ENCODE peak calls at places on chromosomes 4 and X, in four cellular contexts. U, T, R and P are unnamed samples.

GRCh38 chr4:80007745-80008149 is 65.3 kb downstream of the ANTXR2 start:
- DNase-seq in U (no peak), R (no peak), T (no peak), P (peak; percentile 26)

GRCh38 chr4:69308634-69309033 is 28.4 kb downstream of the UGT2B28 start:
- DNase-seq in U (no peak), T (no peak), R (no peak), P (no peak)

GRCh38 chrX:1851527-1851926 is 236.7 kb downstream of the ASMT start:
- DNase-seq in R (no peak), U (no peak), T (no peak), P (no peak)

GRCh38 chr4:24475756-24476155 is 108.6 kb downstream of the DHX15 start:
- DNase-seq in R (no peak), U (no peak), T (peak; percentile 55), P (no peak)

GRCh38 chrX:3680459-3680858 is 33.0 kb downstream of the PRKX start:
- DNase-seq in T (no peak), U (no peak), R (no peak), P (no peak)

GRCh38 chr4:33268776-33269175 is 2548.6 kb downstream of the PCDH7 start:
- DNase-seq in U (no peak), R (no peak), T (no peak), P (no peak)

GRCh38 chrX:31706456-31706855 is 634.6 kb upstream of the FTHL17 start:
- DNase-seq in T (no peak), U (no peak), R (no peak), P (no peak)

GRCh38 chr4:40843696-40844095 is 93.9 kb downstream of the NSUN7 start:
- DNase-seq in T (no peak), U (no peak), R (no peak), P (no peak)

GRCh38 chr4:141254326-141254725 is 33.6 kb downstream of the ZNF330 start:
- DNase-seq in U (no peak), T (no peak), R (no peak), P (no peak)

GRCh38 chr4:107069049-107069448 is 32.9 kb upstream of the DKK2 start:
- DNase-seq in T (no peak), U (no peak), R (no peak), P (no peak)

GRCh38 chr4:168272488-168272887 is 46.1 kb downstream of the DDX60 start:
- DNase-seq in T (no peak), R (no peak), U (no peak), P (no peak)

GRCh38 chr4:663438-664428 is 10.3 kb downstream of the ATP5ME start:
- DNase-seq in U (no peak), T (no peak), R (peak; percentile 95), P (no peak)

GRCh38 chrX:28649541-28649940 is 62.3 kb downstream of the IL1RAPL1 start:
- DNase-seq in R (no peak), U (no peak), T (no peak), P (no peak)

GRCh38 chr4:145307763-145308430 is 127.5 kb upstream of the OTUD4 start:
- DNase-seq in R (no peak), U (no peak), T (no peak), P (no peak)

GRCh38 chr4:68948044-68948743 is 3.4 kb downstream of the UGT2A3 start:
- DNase-seq in R (no peak), U (peak; percentile 65), T (no peak), P (no peak)

GRCh38 chr4:86307432-86307831 is 52.4 kb downstream of the MAPK10 start:
- DNase-seq in U (no peak), T (no peak), R (no peak), P (no peak)

GRCh38 chrX:148540114-148540513 is 39.7 kb downstream of the AFF2 start:
- DNase-seq in U (no peak), T (no peak), R (no peak), P (no peak)

GRCh38 chr4:169250796-169251195 is 20.0 kb downstream of the SH3RF1 start:
- DNase-seq in U (peak; percentile 60), R (no peak), T (no peak), P (no peak)

GRCh38 chr4:70915048-70915815 is 13.1 kb downstream of the MOB1B start:
- DNase-seq in T (no peak), R (no peak), U (no peak), P (no peak)

GRCh38 chr4:29805871-29806480 is 914.2 kb upstream of the PCDH7 start:
- DNase-seq in R (no peak), T (no peak), U (no peak), P (no peak)

GRCh38 chrX:7941390-7942042 is 14.3 kb upstream of the PNPLA4 start:
- DNase-seq in T (no peak), U (peak; percentile 3), R (no peak), P (no peak)

GRCh38 chr4:75830906-75831305 is 71.3 kb downstream of the PPEF2 start:
- DNase-seq in U (no peak), T (no peak), R (no peak), P (no peak)

GRCh38 chr4:183437452-183437851 is 7.0 kb upstream of the CDKN2AIP start:
- DNase-seq in U (no peak), T (no peak), R (no peak), P (no peak)

GRCh38 chr4:183436417-183436816 is 8.0 kb upstream of the CDKN2AIP start:
- DNase-seq in T (no peak), U (no peak), R (no peak), P (no peak)

GRCh38 chr4:183435803-183436202 is 8.6 kb upstream of the CDKN2AIP start:
- DNase-seq in T (no peak), R (no peak), U (no peak), P (no peak)

GRCh38 chr4:183441276-183441675 is 3.2 kb upstream of the CDKN2AIP start:
- DNase-seq in T (no peak), U (no peak), R (no peak), P (no peak)

DNA sequence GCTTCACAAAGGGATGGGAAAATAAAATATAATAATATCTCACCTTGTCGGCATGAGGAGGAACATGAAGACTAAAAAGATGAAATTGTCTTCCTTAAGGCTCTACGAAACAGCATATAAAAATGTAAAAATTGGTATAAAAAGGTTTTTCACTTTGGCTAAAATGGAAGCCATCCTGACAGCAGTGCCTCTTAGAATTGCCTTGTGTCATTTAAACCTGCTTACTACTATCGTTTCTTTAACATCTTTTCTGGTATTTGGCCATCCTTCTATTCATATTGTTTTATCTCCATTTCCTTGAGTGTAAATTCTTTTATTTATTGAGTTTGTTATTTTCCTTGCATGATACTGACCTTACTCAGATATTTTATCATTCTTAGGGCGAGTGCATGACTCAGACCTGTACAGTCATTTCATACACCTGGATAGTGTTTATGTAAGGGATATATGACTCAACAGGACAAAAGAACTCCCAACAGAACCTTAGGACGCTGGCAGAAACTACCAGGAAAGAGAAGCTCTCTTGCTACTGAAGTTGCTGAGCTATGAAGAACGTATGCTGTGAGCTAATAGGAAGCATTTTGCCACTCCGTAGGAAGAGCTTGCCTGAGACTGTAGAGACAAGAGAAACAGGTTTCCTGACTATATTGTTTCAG is 5.8 kb upstream of the CDKN2AIP start:
- DNase-seq in U (peak; percentile 70), T (no peak), R (no peak), P (no peak)
- TF ChIP-seq TCF12 in U (no peak), T (no peak), R (peak; percentile 76), P (no peak)

GRCh38 chrX:131747173-131747572 is 203.3 kb downstream of the OR13H1 start:
- DNase-seq in T (no peak), U (no peak), R (peak; percentile 39), P (peak; percentile 98)

GRCh38 chrX:131752493-131753198 is 208.8 kb downstream of the OR13H1 start:
- DNase-seq in R (peak; percentile 14), U (no peak), T (no peak), P (peak; percentile 87)
- TF ChIP-seq RAD21 in R (peak; percentile 75), U (no peak), T (no peak), P (peak; percentile 70)

GRCh38 chr4:184104419-184105101 is 113.1 kb downstream of the ENPP6 start:
- DNase-seq in U (peak; percentile 89), T (no peak), R (no peak), P (no peak)
- TF ChIP-seq MAX in U (peak; percentile 11), T (no peak), R (no peak), P (no peak)

DNA sequence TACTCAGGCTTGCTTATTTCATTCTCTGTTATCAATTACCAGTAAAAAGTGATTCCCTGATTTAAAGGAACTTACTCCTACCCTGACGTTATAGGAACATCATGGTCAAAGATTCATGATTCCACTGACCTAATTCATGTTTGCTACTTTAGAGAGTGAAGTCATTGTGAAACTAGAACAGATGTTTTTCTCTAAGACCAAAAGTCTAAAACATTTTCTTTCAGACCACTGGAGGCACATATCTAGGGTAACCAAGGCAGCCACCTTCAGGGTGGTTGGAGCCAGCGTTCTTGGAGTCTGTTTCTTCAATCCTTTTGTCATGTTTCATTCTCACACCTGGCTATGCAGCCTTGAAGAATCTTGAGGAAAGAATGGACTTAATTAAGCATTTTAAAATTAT is 77.8 kb downstream of the GALNTL6 start:
- DNase-seq in T (no peak), U (no peak), R (no peak), P (no peak)
- TF ChIP-seq TCF12 in T (no peak), U (no peak), R (no peak), P (no peak)

GRCh38 chr4:186657766-186658165 is 65.9 kb downstream of the FAT1 start:
- DNase-seq in R (no peak), U (peak; percentile 48), T (no peak), P (no peak)
- TF ChIP-seq RAD21 in R (no peak), U (no peak), T (no peak), P (no peak)

GRCh38 chr4:9735515-9735914 is 45.9 kb upstream of the DRD5 start:
- DNase-seq in R (no peak), U (no peak), T (peak; percentile 49), P (no peak)
- TF ChIP-seq MAX in R (no peak), U (no peak), T (no peak), P (no peak)

GRCh38 chrX:74923942-74924448 is 1.3 kb downstream of the NEXMIF start:
- DNase-seq in T (no peak), U (no peak), R (peak; percentile 21), P (no peak)
- TF ChIP-seq TCF12 in T (no peak), U (no peak), R (no peak), P (no peak)

DNA sequence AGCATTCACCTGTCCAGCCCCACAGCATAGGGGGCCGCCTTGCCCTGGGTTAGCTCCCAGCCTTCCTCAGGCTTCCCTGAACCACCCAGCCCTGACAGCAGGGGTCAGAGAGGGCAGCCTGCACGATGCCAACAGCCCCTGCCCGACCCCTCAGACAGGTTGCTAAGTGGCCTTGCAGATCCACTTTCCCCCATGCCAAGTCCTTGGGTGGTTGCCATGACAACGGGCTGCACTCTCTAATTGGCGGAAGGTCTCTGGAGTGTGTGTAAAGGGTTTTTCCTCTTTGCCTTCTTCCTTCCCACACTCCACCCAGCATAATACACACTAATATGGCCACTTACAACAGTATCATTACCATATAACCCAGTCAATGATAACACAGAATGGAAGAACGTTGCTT is 99.6 kb upstream of the AFAP1 start:
- DNase-seq in T (no peak), R (peak; percentile 85), U (no peak), P (no peak)
- TF ChIP-seq RAD21 in T (no peak), R (no peak), U (no peak), P (no peak)

GRCh38 chr4:38565271-38566199 is 98.5 kb upstream of the KLF3 start:
- DNase-seq in U (no peak), T (no peak), R (no peak), P (no peak)
- TF ChIP-seq MAX in U (no peak), T (no peak), R (no peak), P (no peak)

DNA sequence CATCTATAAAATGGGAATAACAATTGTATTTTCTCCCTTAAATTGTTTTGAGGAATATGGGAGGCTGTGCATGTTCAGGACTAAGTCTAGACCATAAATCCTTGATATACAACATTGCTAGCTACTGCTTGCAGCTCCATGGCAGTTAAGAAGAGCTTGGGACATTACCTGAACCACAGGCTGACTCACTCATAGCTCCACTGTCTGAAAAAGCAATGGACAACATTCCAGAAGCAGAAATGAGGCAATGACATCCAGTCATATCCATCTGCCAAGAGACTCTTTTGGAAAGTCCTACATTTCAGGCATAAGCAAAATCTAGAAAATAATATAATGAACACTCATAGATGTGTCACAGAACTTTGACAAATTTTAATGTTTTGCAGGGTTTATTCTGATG is 167.3 kb upstream of the LEF1 start:
- DNase-seq in U (no peak), T (no peak), R (no peak), P (no peak)
- TF ChIP-seq TCF12 in U (no peak), T (no peak), R (no peak), P (no peak)